ENCODE peak calls at places on chromosomes 3 and 15, in seven cellular contexts. A, B, J, E, Z, I and F are unnamed samples.

GRCh38 chr15:94206463-94207167 is 24.7 kb upstream of the MCTP2 start:
- DNase-seq in A (no peak), B (no peak), J (peak; percentile 73), E (no peak), Z (no peak), I (peak; percentile 41), F (no peak)

GRCh38 chr15:101429191-101429590 is 60.3 kb downstream of the PCSK6 start:
- DNase-seq in A (no peak), B (no peak), J (no peak), E (no peak), Z (no peak), I (no peak), F (no peak)

GRCh38 chr3:52052831-52053306 is 3.5 kb downstream of the DUSP7 start:
- DNase-seq in A (peak; percentile 61), B (peak; percentile 30), J (peak; percentile 69), E (peak; percentile 66), Z (peak; percentile 76), I (peak; percentile 78), F (peak; percentile 83)

GRCh38 chr3:35521196-35521595 is 118.1 kb upstream of the ARPP21 start:
- DNase-seq in A (no peak), B (no peak), J (no peak), E (no peak), Z (no peak), I (no peak), F (no peak)

GRCh38 chr3:111069974-111070751 is 1.5 kb upstream of the NECTIN3 start:
- DNase-seq in A (no peak), B (no peak), J (peak; percentile 28), E (peak; percentile 58), Z (peak; percentile 48), I (peak; percentile 38), F (no peak)

GRCh38 chr3:41836360-41837134 is 125.4 kb downstream of the ULK4 start:
- DNase-seq in A (no peak), B (no peak), J (no peak), E (no peak), Z (no peak), I (no peak), F (no peak)

GRCh38 chr15:63979227-63979793 is 67.0 kb downstream of the DAPK2 start:
- DNase-seq in A (no peak), B (no peak), J (no peak), E (no peak), Z (no peak), I (no peak), F (no peak)

GRCh38 chr15:33871911-33872760 is 96.2 kb upstream of the CHRM5 start:
- DNase-seq in A (no peak), B (no peak), J (no peak), E (no peak), Z (no peak), I (no peak), F (no peak)

GRCh38 chr15:66153549-66154415 is 99.8 kb downstream of the MEGF11 start:
- DNase-seq in A (no peak), B (no peak), J (no peak), E (peak; percentile 23), Z (no peak), I (no peak), F (no peak)

GRCh38 chr3:160006282-160007163 is 17.9 kb downstream of the IL12A start:
- DNase-seq in A (peak; percentile 77), B (no peak), J (peak; percentile 43), E (no peak), Z (no peak), I (peak; percentile 90), F (peak; percentile 35)

GRCh38 chr3:13079510-13079909 is 6.3 kb upstream of the IQSEC1 start:
- DNase-seq in A (no peak), B (no peak), J (no peak), E (no peak), Z (no peak), I (no peak), F (no peak)

GRCh38 chr3:149625795-149626194 is 32.0 kb downstream of the WWTR1 start:
- DNase-seq in A (no peak), B (no peak), J (no peak), E (no peak), Z (no peak), I (no peak), F (no peak)

GRCh38 chr15:79059081-79059572 is 31.5 kb downstream of the RASGRF1 start:
- DNase-seq in A (no peak), B (no peak), J (no peak), E (no peak), Z (no peak), I (no peak), F (no peak)

GRCh38 chr3:143951351-143951971 is 20.2 kb upstream of the DIPK2A start:
- DNase-seq in A (peak; percentile 36), B (peak; percentile 30), J (no peak), E (no peak), Z (no peak), I (peak; percentile 75), F (peak; percentile 32)

GRCh38 chr15:70505411-70505919 is 257.9 kb downstream of the UACA start:
- DNase-seq in A (peak; percentile 91), B (no peak), J (peak; percentile 80), E (no peak), Z (no peak), I (peak; percentile 83), F (no peak)

GRCh38 chr3:183116051-183116614 is 16.8 kb upstream of the MCCC1 start:
- DNase-seq in A (peak; percentile 48), B (peak; percentile 55), J (no peak), E (peak; percentile 79), Z (peak; percentile 84), I (peak; percentile 12), F (peak; percentile 42)

GRCh38 chr3:18343809-18344208 is 81.3 kb downstream of the SATB1 start:
- DNase-seq in A (no peak), B (no peak), J (no peak), E (no peak), Z (no peak), I (no peak), F (no peak)
- H3K4me3 ChIP-seq in A (no peak overlapping the region), B (no peak overlapping the region), J (no peak overlapping the region), E (no peak overlapping the region), Z (no peak overlapping the region), I (no peak overlapping the region), F (no peak overlapping the region)

DNA sequence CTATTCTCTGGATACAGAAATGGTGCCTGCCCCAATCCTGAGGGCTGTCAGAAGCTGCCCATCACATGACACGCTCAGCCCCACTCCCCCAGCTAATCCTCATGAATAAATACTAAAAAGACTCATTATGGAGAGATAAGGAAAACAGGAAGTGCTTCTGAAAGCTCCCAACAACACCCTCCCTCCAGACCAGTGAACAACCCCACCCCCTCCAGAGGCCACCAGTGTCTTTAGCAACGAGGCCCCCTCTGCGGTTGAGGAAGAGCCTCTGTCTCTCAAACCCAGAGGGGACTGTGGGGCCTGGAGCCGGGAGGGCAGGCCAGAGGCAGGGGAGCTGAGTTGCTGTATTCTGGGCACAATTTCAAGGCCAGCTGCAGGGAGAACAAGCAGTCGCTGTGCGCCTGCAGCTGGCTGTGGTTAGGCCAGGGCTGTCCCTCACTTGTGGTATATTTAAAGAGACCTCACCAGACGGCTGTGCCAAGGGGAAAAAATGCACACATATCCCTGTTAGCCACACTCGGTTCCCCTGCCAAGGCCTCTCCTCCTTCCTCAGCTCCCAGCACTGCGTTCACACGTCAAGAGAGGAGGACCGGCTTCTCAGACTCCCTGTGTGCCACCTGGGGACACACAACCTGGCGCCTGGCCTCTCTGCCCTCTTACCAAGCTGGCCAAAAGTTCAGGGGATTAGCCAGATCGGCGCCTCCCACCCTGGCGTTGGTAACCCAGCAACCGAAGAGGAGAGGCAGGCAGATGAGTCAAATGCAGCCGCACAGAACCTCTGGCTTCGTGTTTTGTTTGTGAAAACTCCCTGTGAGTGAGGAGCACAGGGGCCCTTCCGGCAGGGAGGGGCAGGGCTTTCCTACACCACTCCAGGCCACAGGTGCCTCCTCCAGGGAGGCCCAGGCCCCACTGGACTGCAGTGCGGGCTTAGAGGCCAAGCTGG is 101.2 kb upstream of the ETV5 start:
- DNase-seq in A (no peak), B (no peak), J (peak; percentile 41), E (peak; percentile 54), Z (peak; percentile 78), I (peak; percentile 62), F (no peak)
- H3K4me3 ChIP-seq in A (no peak overlapping the region), B (no peak overlapping the region), J (no peak overlapping the region), E (no peak overlapping the region), Z (no peak overlapping the region), I (peak overlapping the region; percentile 28), F (no peak overlapping the region)

GRCh38 chr3:172519740-172520139 is 3.5 kb downstream of the TNFSF10 start:
- DNase-seq in A (no peak), B (no peak), J (no peak), E (no peak), Z (no peak), I (no peak), F (no peak)

GRCh38 chr3:172520332-172520831 is 2.8 kb downstream of the TNFSF10 start:
- DNase-seq in A (no peak), B (no peak), J (peak; percentile 59), E (no peak), Z (no peak), I (peak; percentile 52), F (no peak)

GRCh38 chr3:172516318-172517214 is 6.7 kb downstream of the TNFSF10 start:
- DNase-seq in A (peak; percentile 28), B (no peak), J (no peak), E (peak; percentile 63), Z (peak; percentile 81), I (peak; percentile 49), F (peak; percentile 60)

GRCh38 chr3:172519241-172519640 is 4.0 kb downstream of the TNFSF10 start:
- DNase-seq in A (no peak), B (no peak), J (no peak), E (no peak), Z (no peak), I (no peak), F (no peak)

DNA sequence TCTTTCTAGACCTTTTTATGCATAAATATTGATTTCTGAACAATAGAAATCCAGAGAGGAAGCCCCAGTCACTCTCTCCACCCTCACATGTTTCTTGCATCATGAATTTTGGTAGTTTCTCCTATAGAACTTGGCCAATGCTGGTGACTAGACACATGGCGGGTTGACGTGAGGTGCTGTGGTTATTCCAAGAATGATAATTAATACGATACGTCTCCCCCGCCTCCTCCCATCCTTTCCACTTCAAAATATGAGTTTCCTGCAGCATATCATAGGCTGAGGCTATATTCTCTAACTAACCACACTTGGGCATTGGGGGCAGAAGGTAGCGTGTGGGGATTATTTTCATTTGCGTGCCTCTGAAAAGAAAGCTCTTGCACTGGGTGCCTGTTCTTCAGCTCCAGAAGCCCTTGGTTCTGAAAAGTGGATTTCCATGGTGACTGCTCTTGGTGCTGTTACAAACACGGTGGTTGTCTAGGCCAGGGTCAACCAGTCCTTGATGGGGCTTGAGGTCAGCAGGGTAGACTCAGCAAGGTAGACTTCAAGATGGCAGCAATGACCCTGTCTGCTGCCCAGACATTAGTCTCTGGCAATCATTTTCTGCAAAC is 5.3 kb downstream of the TNFSF10 start:
- DNase-seq in A (no peak), B (no peak), J (no peak), E (no peak), Z (no peak), I (no peak), F (no peak)
- H3K4me3 ChIP-seq in A (no peak overlapping the region), B (peak overlapping the region; percentile 7), J (no peak overlapping the region), E (no peak overlapping the region), Z (no peak overlapping the region), I (no peak overlapping the region), F (no peak overlapping the region)

GRCh38 chr3:124535306-124535705 is 194.9 kb upstream of the UMPS start:
- DNase-seq in A (no peak), B (no peak), J (no peak), E (no peak), Z (no peak), I (no peak), F (no peak)

GRCh38 chr3:124545891-124546290 is 184.4 kb upstream of the UMPS start:
- DNase-seq in A (no peak), B (no peak), J (no peak), E (no peak), Z (no peak), I (no peak), F (no peak)

GRCh38 chr3:124542483-124542882 is 187.8 kb upstream of the UMPS start:
- DNase-seq in A (no peak), B (no peak), J (no peak), E (no peak), Z (no peak), I (no peak), F (no peak)

GRCh38 chr3:124540550-124541201 is 189.6 kb upstream of the UMPS start:
- DNase-seq in A (no peak), B (no peak), J (no peak), E (no peak), Z (no peak), I (no peak), F (no peak)
- H3K4me3 ChIP-seq in A (no peak overlapping the region), B (no peak overlapping the region), J (no peak overlapping the region), E (no peak overlapping the region), Z (no peak overlapping the region), I (no peak overlapping the region), F (no peak overlapping the region)